ENCODE peak calls at places on chromosome 16, in ten cellular contexts. D is fibroblast of pulmonary artery, E is PC-3, B is AG10803, R is mammary epithelial cell, N is ovary, U is heart left ventricle, X is A549, T is fibroblast of mammary gland, K is Caco-2. F is an unnamed sample.

GRCh38 chr16:22161999-22162657 is at the start of gene SDR42E2:
- DNase-seq in U (no peak), E (no peak), R (peak; percentile 21), K (peak; percentile 32), X (no peak), D (no peak), T (no peak), B (no peak), N (no peak), F (no peak)

GRCh38 chr16:10297341-10298006 is 88.4 kb upstream of the ATF7IP2 start:
- DNase-seq in B (no peak), R (no peak), E (no peak), K (peak; percentile 41), N (no peak), D (no peak), T (no peak), X (no peak), U (no peak), F (no peak)

GRCh38 chr16:69618307-69618706 is 52.5 kb downstream of the NFAT5 start:
- DNase-seq in T (peak; percentile 21), B (peak; percentile 18), D (peak; percentile 20), K (no peak), X (no peak), N (no peak), U (no peak), R (no peak), E (no peak), F (peak; percentile 22)

GRCh38 chr16:28879261-28879840 is 1.1 kb downstream of the ATP2A1 start:
- DNase-seq in D (no peak), T (no peak), E (no peak), X (no peak), R (no peak), U (no peak), B (no peak), N (no peak), K (no peak), F (no peak)

GRCh38 chr16:21598676-21599157 is 660 bp upstream of the METTL9 start:
- DNase-seq in T (no peak), B (no peak), X (no peak), D (no peak), E (no peak), R (peak; percentile 6), K (peak; percentile 18), N (no peak), U (no peak), F (peak; percentile 22)

GRCh38 chr16:87725596-87726235 is 40.1 kb downstream of the KLHDC4 start:
- DNase-seq in T (peak; percentile 6), X (peak; percentile 27), R (no peak), K (no peak), U (no peak), D (peak; percentile 30), B (peak; percentile 45), N (no peak), E (no peak), F (peak; percentile 91)

GRCh38 chr16:88385831-88386815 is 3.4 kb downstream of the ZNF469 start:
- DNase-seq in E (no peak), N (peak; percentile 21), B (no peak), X (no peak), T (no peak), U (peak; percentile 11), D (no peak), R (no peak), K (no peak), F (no peak)

GRCh38 chr16:11386791-11387546 is 41.7 kb downstream of the RMI2 start:
- DNase-seq in E (no peak), R (no peak), B (peak; percentile 33), X (peak; percentile 30), N (no peak), T (no peak), U (peak; percentile 45), D (peak; percentile 49), K (no peak), F (peak; percentile 45)

DNA sequence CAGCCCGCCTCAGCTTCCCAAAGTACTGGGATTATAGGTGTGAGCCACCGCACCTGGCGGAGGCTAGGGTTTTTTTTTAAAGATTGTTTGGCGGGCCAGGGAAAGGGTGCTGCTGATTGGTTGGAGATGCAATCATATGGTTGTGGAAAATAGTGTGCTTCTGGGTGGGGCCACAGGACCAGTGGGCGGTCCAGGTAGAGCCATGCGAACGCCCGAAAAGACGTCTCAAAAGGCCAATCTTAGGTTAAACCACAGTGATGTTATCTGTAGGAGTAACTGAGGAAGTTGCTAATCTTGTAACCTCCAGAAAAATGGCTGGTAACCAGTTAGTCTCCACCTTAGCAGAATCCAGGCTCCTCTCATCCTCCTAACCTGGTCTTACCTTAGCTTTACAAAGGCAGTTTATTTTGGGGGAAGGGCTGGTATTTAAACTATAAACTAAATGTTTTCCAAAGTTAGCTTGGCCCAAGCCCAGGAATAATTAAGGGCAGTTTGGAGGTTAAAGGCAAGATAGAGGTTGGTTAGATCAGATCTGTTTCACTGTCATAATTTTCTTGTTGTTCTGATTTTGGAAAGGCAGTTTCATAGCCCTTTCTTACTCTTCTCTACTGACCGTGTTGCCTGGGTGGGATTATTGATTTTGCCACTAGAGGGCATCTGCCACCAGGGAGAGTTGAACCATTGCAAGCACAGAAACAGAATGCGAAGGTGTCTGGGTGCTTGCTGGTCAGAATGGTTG is 111.0 kb downstream of the PLCG2 start:
- DNase-seq in K (peak; percentile 84), D (peak; percentile 72), E (peak; percentile 77), N (no peak), U (peak; percentile 44), R (peak; percentile 51), T (peak; percentile 59), X (peak; percentile 71), B (peak; percentile 66), F (peak; percentile 84)
- TF ChIP-seq CTCF in K (peak; percentile 92), D (peak; percentile 97), E (peak; percentile 86), N (no peak), U (peak; percentile 72), R (peak; percentile 94), T (peak; percentile 93), X (peak; percentile 84), B (peak; percentile 93), F (peak; percentile 93)

GRCh38 chr16:23510154-23510914 is at the start of gene GGA2:
- DNase-seq in N (peak; percentile 88), B (peak; percentile 75), K (peak; percentile 87), U (peak; percentile 86), D (peak; percentile 81), X (peak; percentile 80), T (peak; percentile 69), R (peak; percentile 57), E (peak; percentile 70), F (peak; percentile 77)

GRCh38 chr16:23508589-23509440 is 1.5 kb downstream of the GGA2 start:
- DNase-seq in K (no peak), B (peak; percentile 20), U (no peak), X (no peak), R (no peak), D (peak; percentile 22), T (peak; percentile 24), E (peak; percentile 4), N (no peak), F (peak; percentile 33)

GRCh38 chr16:23511731-23512130 is 1.4 kb upstream of the GGA2 start:
- DNase-seq in X (no peak), U (no peak), B (no peak), E (no peak), K (no peak), N (no peak), D (no peak), R (no peak), T (no peak), F (no peak)

GRCh38 chr16:23509763-23510153 is 536 bp downstream of the GGA2 start:
- DNase-seq in B (peak; percentile 24), K (no peak), X (no peak), R (no peak), E (peak; percentile 22), U (peak; percentile 44), T (peak; percentile 29), N (peak; percentile 43), D (peak; percentile 27), F (peak; percentile 42)

DNA sequence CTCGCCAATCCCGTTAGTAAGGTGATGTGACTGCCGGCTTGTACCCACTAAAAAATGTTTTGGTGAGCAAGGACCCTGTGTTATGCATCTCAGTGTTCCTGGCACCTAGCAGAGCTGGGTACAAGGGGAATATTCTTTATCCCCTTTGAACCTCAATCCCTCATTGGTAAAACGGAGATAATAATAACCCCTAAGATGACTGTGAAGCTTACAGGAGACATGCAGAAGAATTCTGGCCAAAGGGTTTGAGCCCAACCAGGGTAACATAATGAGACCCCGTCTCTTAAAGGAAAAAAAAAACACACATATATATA is 896 bp downstream of the GGA2 start:
- DNase-seq in U (no peak), K (no peak), E (no peak), B (no peak), N (no peak), D (no peak), R (no peak), T (no peak), X (no peak), F (no peak)
- H3K4me3 ChIP-seq in U (peak overlapping the region; percentile 76), K (peak overlapping the region; percentile 76), E (peak overlapping the region; percentile 80), B (peak overlapping the region; percentile 78), N (peak overlapping the region; percentile 74), D (peak overlapping the region; percentile 63), R (peak overlapping the region; percentile 54), T (peak overlapping the region; percentile 65), X (peak overlapping the region; percentile 80), F (peak overlapping the region; percentile 65)

GRCh38 chr16:813916-814412 is 13.4 kb upstream of the GNG13 start:
- DNase-seq in D (no peak), B (no peak), K (no peak), X (no peak), T (no peak), U (no peak), R (no peak), E (no peak), N (no peak), F (no peak)
- TF ChIP-seq CTCF in D (no peak), B (no peak), K (peak; percentile 2), X (no peak), T (no peak), U (no peak), R (no peak), E (no peak), N (no peak), F (no peak)

GRCh38 chr16:4656221-4656620 is 31.6 kb downstream of the MGRN1 start:
- DNase-seq in X (no peak), D (no peak), N (no peak), T (no peak), U (no peak), B (no peak), R (no peak), E (no peak), K (no peak), F (no peak)

GRCh38 chr16:4661661-4662060 is 31.7 kb upstream of the NUDT16L1 start:
- DNase-seq in D (no peak), X (no peak), T (peak; percentile 5), R (peak; percentile 55), U (no peak), E (no peak), B (peak; percentile 11), N (no peak), K (no peak), F (no peak)

GRCh38 chr16:4656695-4657686 is 32.4 kb downstream of the MGRN1 start:
- DNase-seq in D (no peak), N (no peak), T (no peak), B (no peak), U (no peak), E (no peak), X (no peak), K (no peak), R (no peak), F (no peak)

GRCh38 chr16:4660454-4661007 is 32.8 kb upstream of the NUDT16L1 start:
- DNase-seq in D (peak; percentile 68), E (no peak), B (peak; percentile 31), K (no peak), N (no peak), X (no peak), T (peak; percentile 64), R (peak; percentile 70), U (peak; percentile 68), F (peak; percentile 45)

DNA sequence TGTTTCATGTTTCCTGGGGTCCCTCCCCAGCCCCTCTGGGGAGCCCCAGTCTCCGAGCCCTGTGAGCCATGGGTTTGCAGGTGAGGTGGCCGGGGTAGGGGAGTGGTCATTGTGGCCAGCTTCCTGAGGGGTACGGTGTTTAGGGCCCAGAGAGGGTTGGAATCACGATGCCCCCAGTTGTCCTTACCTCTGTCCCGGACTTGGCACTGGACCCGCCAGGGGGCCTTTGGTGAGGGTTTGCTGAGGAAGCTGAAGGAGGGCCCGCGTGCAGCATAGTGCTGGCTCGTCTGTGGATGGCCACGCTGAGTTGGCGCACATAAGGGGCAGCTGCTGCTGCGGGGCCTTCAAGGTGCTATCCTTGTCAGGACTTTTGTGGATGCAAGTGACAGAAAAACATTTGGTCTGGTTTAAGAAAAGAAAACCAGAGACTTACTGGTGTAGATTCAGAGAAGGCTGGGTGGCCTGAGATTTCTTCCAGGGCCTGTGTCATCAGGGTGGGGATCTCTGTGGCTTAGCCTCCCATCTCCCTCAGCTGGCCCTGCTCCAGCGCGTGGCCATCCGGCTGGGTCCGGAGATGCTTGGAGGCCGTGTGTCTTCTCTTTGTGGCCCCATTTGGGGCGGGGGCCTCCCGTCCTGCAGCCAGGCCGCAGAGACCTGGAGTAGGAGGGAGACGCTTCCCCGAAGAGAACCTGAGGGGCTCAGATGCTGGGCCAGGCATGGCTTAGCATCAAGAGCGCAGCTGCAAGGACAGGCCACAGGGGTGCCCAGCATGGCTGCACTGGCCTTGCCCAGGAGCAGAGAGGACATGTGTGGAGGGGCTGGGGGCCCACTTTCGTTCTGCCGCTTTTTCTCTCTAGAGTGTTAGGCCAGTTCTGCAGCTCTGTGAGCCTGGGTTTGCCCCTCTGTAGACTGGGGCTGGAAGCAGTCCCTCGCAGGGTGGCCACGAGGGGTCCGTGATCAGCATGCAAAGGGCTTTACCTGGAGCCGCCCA is 33.7 kb upstream of the NUDT16L1 start:
- DNase-seq in B (no peak), E (no peak), U (no peak), D (no peak), T (peak; percentile 25), X (no peak), K (no peak), R (no peak), N (no peak), F (no peak)
- H3K4me3 ChIP-seq in B (no peak overlapping the region), E (no peak overlapping the region), U (no peak overlapping the region), D (no peak overlapping the region), T (no peak overlapping the region), X (no peak overlapping the region), K (no peak overlapping the region), R (no peak overlapping the region), N (no peak overlapping the region), F (no peak overlapping the region)

F was measured in choroid plexus epithelial cell.